ENCODE peak calls at places on chromosomes 12 and 14, in nine cellular contexts. G, H, I, V, Q, K, Z, E and P are unnamed samples.

GRCh38 chr12:169528-170360 is 44.2 kb downstream of the SLC6A12 start:
- DNase-seq in G (no peak), H (no peak), I (no peak), V (no peak), Q (no peak), K (peak; percentile 26), Z (no peak), E (no peak), P (no peak)

GRCh38 chr12:80441921-80442320 is 2.1 kb upstream of the PTPRQ start:
- DNase-seq in G (no peak), H (no peak), I (no peak), V (no peak), Q (no peak), K (no peak), Z (no peak), E (no peak), P (no peak)

GRCh38 chr12:3114671-3115070 is 37.5 kb downstream of the TSPAN9 start:
- DNase-seq in G (no peak), H (no peak), I (no peak), V (no peak), Q (no peak), K (no peak), Z (no peak), E (no peak), P (no peak)

GRCh38 chr14:87494010-87494409 is 499.0 kb downstream of the GALC start:
- DNase-seq in G (no peak), H (no peak), I (no peak), V (no peak), Q (no peak), K (peak; percentile 43), Z (no peak), E (peak; percentile 69), P (no peak)

GRCh38 chr14:95290769-95291440 is 28.8 kb downstream of the CLMN start:
- DNase-seq in G (peak; percentile 67), H (no peak), I (peak; percentile 38), V (peak; percentile 61), Q (no peak), K (peak; percentile 43), Z (no peak), E (no peak), P (no peak)

GRCh38 chr12:41333988-41334387 is 145.9 kb downstream of the PDZRN4 start:
- DNase-seq in G (no peak), H (no peak), I (no peak), V (no peak), Q (no peak), K (no peak), Z (no peak), E (no peak), P (no peak)

GRCh38 chr14:26694521-26694920 is 96.7 kb upstream of the NOVA1 start:
- DNase-seq in G (no peak), H (no peak), I (no peak), V (no peak), Q (no peak), K (peak; percentile 14), Z (no peak), E (peak; percentile 45), P (no peak)

GRCh38 chr12:7099290-7099996 is 7.2 kb upstream of the C1R start:
- DNase-seq in G (no peak), H (no peak), I (no peak), V (no peak), Q (no peak), K (no peak), Z (no peak), E (peak; percentile 62), P (no peak)

GRCh38 chr12:96473394-96474093 is 15.8 kb upstream of the CFAP54 start:
- DNase-seq in G (no peak), H (no peak), I (no peak), V (no peak), Q (no peak), K (no peak), Z (no peak), E (no peak), P (no peak)

GRCh38 chr12:97148941-97149559 is 242.0 kb downstream of the NEDD1 start:
- DNase-seq in G (peak; percentile 19), H (peak; percentile 37), I (peak; percentile 16), V (peak; percentile 41), Q (peak; percentile 7), K (peak; percentile 60), Z (peak; percentile 24), E (peak; percentile 67), P (peak; percentile 1)

GRCh38 chr12:57127710-57128518 is at the start of gene LRP1:
- DNase-seq in G (peak; percentile 86), H (peak; percentile 87), I (peak; percentile 94), V (peak; percentile 91), Q (peak; percentile 61), K (peak; percentile 75), Z (peak; percentile 89), E (no peak), P (peak; percentile 47)

GRCh38 chr12:27952510-27952909 is 20.0 kb downstream of the PTHLH start:
- DNase-seq in G (no peak), H (no peak), I (no peak), V (no peak), Q (no peak), K (no peak), Z (no peak), E (no peak), P (no peak)

GRCh38 chr12:90945070-90945649 is 9.8 kb downstream of the CCER1 start:
- DNase-seq in G (no peak), H (peak; percentile 23), I (peak; percentile 37), V (no peak), Q (no peak), K (peak; percentile 57), Z (peak; percentile 27), E (peak; percentile 55), P (no peak)

GRCh38 chr12:118307069-118307954 is 65.4 kb downstream of the TAOK3 start:
- DNase-seq in G (no peak), H (peak; percentile 47), I (no peak), V (peak; percentile 37), Q (no peak), K (no peak), Z (no peak), E (peak; percentile 74), P (no peak)

GRCh38 chr14:50101417-50101816 is 15.0 kb downstream of the VCPKMT start:
- DNase-seq in G (no peak), H (no peak), I (no peak), V (no peak), Q (no peak), K (no peak), Z (no peak), E (no peak), P (no peak)

GRCh38 chr14:61977217-61977616 is 215.0 kb downstream of the SNAPC1 start:
- DNase-seq in G (no peak), H (no peak), I (no peak), V (no peak), Q (no peak), K (no peak), Z (no peak), E (no peak), P (no peak)

GRCh38 chr14:69002069-69002468 is 23.0 kb upstream of the ACTN1 start:
- DNase-seq in G (no peak), H (peak; percentile 82), I (peak; percentile 23), V (no peak), Q (no peak), K (no peak), Z (peak; percentile 51), E (no peak), P (no peak)

GRCh38 chr14:75283884-75284563 is 5.4 kb downstream of the FOS start:
- DNase-seq in G (peak; percentile 30), H (no peak), I (no peak), V (no peak), Q (no peak), K (no peak), Z (no peak), E (peak; percentile 78), P (no peak)

GRCh38 chr14:64209428-64210165 is 84.6 kb downstream of the ESR2 start:
- DNase-seq in G (no peak), H (no peak), I (peak; percentile 83), V (peak; percentile 43), Q (no peak), K (no peak), Z (no peak), E (no peak), P (peak; percentile 9)

GRCh38 chr14:74655597-74656389 is 43.8 kb upstream of the LTBP2 start:
- DNase-seq in G (no peak), H (peak; percentile 57), I (no peak), V (no peak), Q (no peak), K (no peak), Z (no peak), E (no peak), P (no peak)

GRCh38 chr12:104889735-104890134 is 68.4 kb downstream of the SLC41A2 start:
- DNase-seq in G (no peak), H (no peak), I (no peak), V (no peak), Q (no peak), K (no peak), Z (no peak), E (no peak), P (no peak)

GRCh38 chr12:59742831-59743230 is 147.0 kb downstream of the SLC16A7 start:
- DNase-seq in G (no peak), H (no peak), I (no peak), V (no peak), Q (no peak), K (no peak), Z (no peak), E (no peak), P (no peak)

GRCh38 chr12:115569694-115570093 is 707.8 kb downstream of the MED13L start:
- DNase-seq in G (no peak), H (no peak), I (no peak), V (no peak), Q (no peak), K (no peak), Z (no peak), E (no peak), P (no peak)

GRCh38 chr14:61699092-61699491 is 3.8 kb downstream of the HIF1A start:
- DNase-seq in G (no peak), H (no peak), I (no peak), V (no peak), Q (no peak), K (peak; percentile 20), Z (no peak), E (no peak), P (no peak)

GRCh38 chr12:11688379-11688778 is 38.9 kb downstream of the ETV6 start:
- DNase-seq in G (no peak), H (no peak), I (no peak), V (no peak), Q (no peak), K (no peak), Z (no peak), E (peak; percentile 11), P (no peak)

GRCh38 chr12:67705394-67706370 is 57.1 kb downstream of the DYRK2 start:
- DNase-seq in G (no peak), H (peak; percentile 10), I (no peak), V (no peak), Q (no peak), K (no peak), Z (no peak), E (no peak), P (no peak)

GRCh38 chr14:92783813-92784431 is 10.2 kb upstream of the GOLGA5 start:
- DNase-seq in G (no peak), H (peak; percentile 60), I (peak; percentile 69), V (peak; percentile 60), Q (no peak), K (peak; percentile 83), Z (peak; percentile 69), E (peak; percentile 75), P (no peak)

GRCh38 chr12:14442221-14442881 is 76.9 kb downstream of the ATF7IP start:
- DNase-seq in G (no peak), H (no peak), I (no peak), V (no peak), Q (no peak), K (no peak), Z (no peak), E (no peak), P (no peak)

GRCh38 chr14:50804181-50804721 is 26.7 kb downstream of the NIN start:
- DNase-seq in G (no peak), H (no peak), I (peak; percentile 85), V (no peak), Q (no peak), K (no peak), Z (no peak), E (no peak), P (no peak)

GRCh38 chr12:32478166-32478565 is 78.8 kb downstream of the FGD4 start:
- DNase-seq in G (no peak), H (no peak), I (no peak), V (no peak), Q (no peak), K (no peak), Z (no peak), E (no peak), P (no peak)

GRCh38 chr14:61472025-61472672 is 150.8 kb downstream of the PRKCH start:
- DNase-seq in G (no peak), H (peak; percentile 98), I (peak; percentile 40), V (no peak), Q (no peak), K (no peak), Z (peak; percentile 65), E (peak; percentile 64), P (no peak)